ENCODE peak calls at places on chromosomes 3 and 15, in nine cellular contexts. Q, Y, E, X, M, O, S, K and G are unnamed samples.

GRCh38 chr3:18510947-18511346 is 85.8 kb upstream of the SATB1 start:
- DNase-seq in K (no peak), Q (no peak), E (no peak), M (no peak), O (no peak), S (no peak), Y (no peak), X (no peak), G (no peak)

GRCh38 chr15:31389576-31389975 is 62.9 kb downstream of the KLF13 start:
- DNase-seq in E (no peak), O (no peak), Y (no peak), M (no peak), Q (no peak), X (no peak), S (no peak), K (no peak), G (no peak)

GRCh38 chr15:27884726-27885125 is 214.4 kb downstream of the OCA2 start:
- DNase-seq in K (no peak), E (no peak), Q (no peak), O (no peak), Y (no peak), S (no peak), M (no peak), X (no peak), G (no peak)

GRCh38 chr15:99090011-99090699 is 14.7 kb upstream of the SYNM start:
- DNase-seq in X (no peak), Y (no peak), O (no peak), S (no peak), Q (no peak), E (no peak), K (no peak), M (no peak), G (no peak)

GRCh38 chr15:99437315-99438221 is 128.2 kb upstream of the MEF2A start:
- DNase-seq in O (no peak), K (no peak), S (no peak), Y (peak), M (no peak), E (no peak), Q (no peak), X (no peak), G (no peak)

GRCh38 chr3:194203482-194204035 is 67.6 kb downstream of the HES1 start:
- DNase-seq in S (no peak), M (no peak), O (no peak), E (peak), K (no peak), Q (no peak), X (no peak), Y (no peak), G (peak)

GRCh38 chr3:98702166-98702565 is 61.0 kb upstream of the ST3GAL6 start:
- DNase-seq in E (no peak), Y (peak), K (no peak), S (peak), M (no peak), Q (no peak), X (no peak), O (no peak), G (peak)

GRCh38 chr3:89072671-89073070 is 34.8 kb upstream of the EPHA3 start:
- DNase-seq in O (no peak), K (no peak), Y (no peak), S (no peak), M (no peak), E (no peak), X (no peak), Q (no peak), G (no peak)

GRCh38 chr3:169923189-169923588 is 11.8 kb downstream of the SAMD7 start:
- DNase-seq in E (no peak), S (peak), M (no peak), Q (no peak), Y (no peak), X (peak), K (peak), O (peak), G (no peak)

GRCh38 chr3:133269393-133269792 is 130.5 kb upstream of the BFSP2 start:
- DNase-seq in E (no peak), S (no peak), Y (no peak), X (no peak), Q (no peak), O (no peak), M (no peak), K (no peak), G (no peak)

GRCh38 chr3:175988401-175988800 is 1129.3 kb downstream of the NAALADL2 start:
- DNase-seq in X (no peak), K (no peak), S (no peak), M (no peak), Y (peak), O (no peak), Q (no peak), E (no peak), G (no peak)

GRCh38 chr3:35200056-35200455 is 439.3 kb upstream of the ARPP21 start:
- DNase-seq in E (peak), X (no peak), Y (no peak), S (no peak), Q (no peak), K (no peak), O (peak), M (peak), G (peak)

GRCh38 chr15:65041787-65042186 is 3.4 kb upstream of the SLC51B start:
- DNase-seq in E (no peak), M (no peak), K (no peak), X (no peak), Y (no peak), S (no peak), O (no peak), Q (no peak), G (no peak)

GRCh38 chr3:42831321-42831713 is 22.1 kb downstream of the ACKR2 start:
- DNase-seq in K (peak), O (no peak), E (peak), M (peak), S (peak), Y (peak), Q (no peak), X (peak), G (peak)

GRCh38 chr3:197578376-197578775 is 22.6 kb upstream of the BDH1 start:
- DNase-seq in X (no peak), Q (no peak), M (no peak), Y (no peak), E (no peak), O (no peak), S (no peak), K (no peak), G (no peak)

GRCh38 chr15:64010719-64011118 is 35.6 kb downstream of the DAPK2 start:
- DNase-seq in M (peak), X (peak), Y (peak), O (peak), S (peak), E (peak), K (peak), Q (no peak), G (peak)

GRCh38 chr3:99895706-99896441 is 78.2 kb downstream of the CMSS1 start:
- DNase-seq in Y (peak), Q (no peak), M (peak), K (peak), S (peak), X (peak), E (peak), O (peak), G (peak)

GRCh38 chr15:64045774-64046346 is 425 bp downstream of the DAPK2 start:
- DNase-seq in M (no peak), X (no peak), Q (no peak), S (no peak), K (no peak), E (no peak), Y (no peak), O (no peak), G (peak)

GRCh38 chr3:132279030-132279429 is 38.2 kb upstream of the ACP3 start:
- DNase-seq in Q (no peak), S (no peak), K (no peak), M (no peak), E (no peak), X (no peak), Y (peak), O (no peak), G (no peak)

GRCh38 chr15:60798821-60799220 is 319.9 kb upstream of the ICE2 start:
- DNase-seq in Y (peak), M (peak), E (no peak), Q (no peak), S (peak), X (no peak), K (peak), O (peak), G (peak)

GRCh38 chr15:48963524-48964113 is at the start of gene SHC4:
- DNase-seq in M (peak), Y (peak), E (no peak), S (peak), Q (no peak), K (peak), X (peak), O (peak), G (peak)

GRCh38 chr15:44810237-44810636 is 73.9 kb downstream of the TRIM69 start:
- DNase-seq in E (no peak), K (no peak), Y (no peak), M (no peak), X (no peak), O (no peak), Q (no peak), S (no peak), G (no peak)

GRCh38 chr3:12370758-12371157 is 81.9 kb downstream of the PPARG start:
- DNase-seq in M (no peak), Y (peak), Q (no peak), E (no peak), X (peak), K (peak), O (peak), S (peak), G (no peak)

GRCh38 chr3:50316657-50317242 is 5.8 kb downstream of the HYAL2 start:
- DNase-seq in O (peak), E (no peak), M (no peak), Y (no peak), K (no peak), Q (no peak), S (no peak), X (no peak), G (peak)

GRCh38 chr3:146306024-146306423 is 55.1 kb upstream of the PLSCR4 start:
- DNase-seq in Q (no peak), X (no peak), K (no peak), O (no peak), S (no peak), E (no peak), M (no peak), Y (no peak), G (no peak)

GRCh38 chr3:126130081-126130855 is 46.3 kb upstream of the SLC41A3 start:
- DNase-seq in Y (no peak), K (no peak), E (peak), M (no peak), X (no peak), O (no peak), S (no peak), Q (no peak), G (no peak)

GRCh38 chr15:28023933-28024888 is 74.9 kb downstream of the OCA2 start:
- DNase-seq in S (no peak), K (no peak), M (no peak), X (no peak), O (no peak), Q (no peak), Y (no peak), E (peak), G (no peak)

GRCh38 chr15:99106417-99107220 is 1.7 kb downstream of the SYNM start:
- DNase-seq in Y (no peak), E (no peak), Q (no peak), S (peak), X (no peak), K (peak), M (peak), O (no peak), G (no peak)

GRCh38 chr15:74750759-74751158 is 2.1 kb downstream of the CYP1A2 start:
- DNase-seq in K (no peak), S (no peak), Y (no peak), O (no peak), X (no peak), Q (no peak), M (no peak), E (no peak), G (no peak)

GRCh38 chr15:34266751-34267150 is 41.9 kb downstream of the EMC4 start:
- DNase-seq in Y (no peak), M (no peak), O (no peak), E (no peak), Q (no peak), K (no peak), X (no peak), S (no peak), G (no peak)

GRCh38 chr3:113575191-113575590 is 42.8 kb downstream of the SIDT1 start:
- DNase-seq in Y (no peak), Q (no peak), X (no peak), K (no peak), E (no peak), M (no peak), O (no peak), S (no peak), G (no peak)

DNA sequence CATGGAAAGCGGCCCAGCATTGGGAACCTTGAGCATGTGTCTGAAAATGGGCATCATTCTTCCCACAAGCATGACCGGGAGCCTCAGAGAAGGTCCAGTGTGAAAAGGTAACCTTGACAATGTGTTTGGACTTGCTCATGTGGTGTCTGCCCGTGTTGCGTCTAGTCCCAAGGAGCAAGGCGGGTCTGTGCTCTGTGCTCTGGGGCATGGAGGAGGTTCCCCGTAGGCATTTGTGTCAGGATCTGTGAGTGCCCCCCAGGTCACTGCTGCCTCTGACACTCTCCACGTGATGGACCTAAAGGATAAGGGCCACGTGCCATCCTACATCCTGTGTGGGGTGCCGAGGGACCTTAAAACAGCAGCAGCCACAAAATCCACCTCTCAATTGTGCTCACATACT is 44.9 kb downstream of the CHDH start:
- DNase-seq in M (no peak), E (no peak), Q (no peak), Y (no peak), O (no peak), S (no peak), X (no peak), K (no peak), G (no peak)
- H3K4me3 ChIP-seq in M (no peak), E (no peak), Q (no peak), Y (no peak), O (no peak), S (no peak), X (no peak), K (no peak), G (no peak)

GRCh38 chr15:70492240-70493177 is 270.8 kb downstream of the UACA start:
- DNase-seq in E (peak), X (no peak), S (peak), Y (peak), Q (no peak), O (peak), K (peak), M (peak), G (peak)

GRCh38 chr15:70493376-70493775 is 270.0 kb downstream of the UACA start:
- DNase-seq in X (no peak), Y (no peak), O (no peak), K (no peak), S (no peak), E (no peak), Q (no peak), M (no peak), G (no peak)

GRCh38 chr15:70494529-70494860 is 268.9 kb downstream of the UACA start:
- DNase-seq in X (no peak), E (no peak), O (no peak), S (no peak), K (no peak), M (no peak), Y (no peak), Q (no peak), G (no peak)

GRCh38 chr15:70494861-70495571 is 268.3 kb downstream of the UACA start:
- DNase-seq in X (no peak), E (no peak), O (peak), M (peak), K (peak), Q (no peak), S (peak), Y (peak), G (peak)

DNA sequence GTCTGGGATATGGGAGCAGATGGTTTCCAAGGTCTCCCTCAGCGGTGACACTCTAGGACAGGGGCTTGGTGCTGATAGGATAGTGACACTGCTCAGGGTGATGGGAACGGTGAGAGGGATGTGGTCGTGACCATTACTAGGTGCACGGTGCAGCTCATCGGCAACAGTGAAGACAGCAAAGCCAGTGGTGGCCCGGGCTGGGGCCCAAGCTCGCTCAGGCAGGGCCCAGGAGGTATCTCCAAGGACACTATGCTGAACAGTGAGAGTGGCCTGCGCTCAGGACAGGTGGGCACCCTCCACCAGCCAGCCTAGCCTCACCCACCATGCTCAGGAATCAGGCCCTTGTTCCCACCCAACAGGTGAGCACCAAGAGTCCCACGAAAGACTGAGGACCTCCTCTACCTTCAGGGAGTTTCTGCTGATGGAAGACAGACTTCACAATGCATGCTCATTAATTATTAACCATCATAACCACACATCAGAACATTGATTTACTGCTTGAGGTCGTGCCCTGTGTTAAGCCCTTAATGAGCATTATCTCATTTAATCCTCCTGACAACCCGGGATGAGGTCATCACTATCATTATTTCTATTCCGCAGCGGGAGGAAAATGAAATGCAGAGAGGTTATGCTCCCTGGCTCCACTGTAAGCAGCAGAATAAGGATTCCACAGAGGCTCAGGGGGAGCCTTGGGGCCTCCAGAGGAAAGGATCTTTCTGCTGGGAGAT is 269.4 kb downstream of the UACA start:
- DNase-seq in Y (peak), Q (no peak), E (no peak), O (peak), M (no peak), X (no peak), S (no peak), K (no peak), G (peak)
- H3K4me3 ChIP-seq in Y (no peak), Q (no peak), E (no peak), O (no peak), M (no peak), X (no peak), S (no peak), K (no peak), G (no peak)

GRCh38 chr15:66706225-66706732 is 4.2 kb downstream of the SMAD6 start:
- DNase-seq in M (no peak), Y (peak), X (no peak), S (peak), E (no peak), O (no peak), K (peak), Q (no peak), G (no peak)
- H3K4me3 ChIP-seq in M (no peak), Y (peak), X (peak), S (peak), E (no peak), O (no peak), K (peak), Q (peak), G (no peak)

DNA sequence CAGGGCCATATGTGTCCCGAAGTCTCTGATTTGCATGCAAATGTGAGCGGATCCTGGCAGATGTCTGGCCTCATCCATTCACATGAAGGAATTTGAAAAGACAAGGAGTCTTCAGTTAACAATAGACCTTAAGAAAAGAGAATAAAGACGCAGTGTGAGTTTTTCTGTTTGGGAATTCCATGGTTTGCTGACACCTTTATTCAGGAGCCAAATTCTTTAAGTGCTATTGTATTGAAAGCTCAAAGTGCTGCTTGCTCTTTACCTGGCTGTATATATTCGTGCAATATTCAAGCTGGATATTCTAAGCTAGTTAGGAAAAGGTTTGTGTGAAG is 2.2 kb downstream of the LRRN1 start:
- DNase-seq in K (no peak), X (no peak), M (no peak), S (no peak), O (no peak), Q (no peak), Y (no peak), E (no peak), G (no peak)
- H3K4me3 ChIP-seq in K (no peak), X (no peak), M (no peak), S (no peak), O (peak), Q (peak), Y (no peak), E (no peak), G (no peak)

DNA sequence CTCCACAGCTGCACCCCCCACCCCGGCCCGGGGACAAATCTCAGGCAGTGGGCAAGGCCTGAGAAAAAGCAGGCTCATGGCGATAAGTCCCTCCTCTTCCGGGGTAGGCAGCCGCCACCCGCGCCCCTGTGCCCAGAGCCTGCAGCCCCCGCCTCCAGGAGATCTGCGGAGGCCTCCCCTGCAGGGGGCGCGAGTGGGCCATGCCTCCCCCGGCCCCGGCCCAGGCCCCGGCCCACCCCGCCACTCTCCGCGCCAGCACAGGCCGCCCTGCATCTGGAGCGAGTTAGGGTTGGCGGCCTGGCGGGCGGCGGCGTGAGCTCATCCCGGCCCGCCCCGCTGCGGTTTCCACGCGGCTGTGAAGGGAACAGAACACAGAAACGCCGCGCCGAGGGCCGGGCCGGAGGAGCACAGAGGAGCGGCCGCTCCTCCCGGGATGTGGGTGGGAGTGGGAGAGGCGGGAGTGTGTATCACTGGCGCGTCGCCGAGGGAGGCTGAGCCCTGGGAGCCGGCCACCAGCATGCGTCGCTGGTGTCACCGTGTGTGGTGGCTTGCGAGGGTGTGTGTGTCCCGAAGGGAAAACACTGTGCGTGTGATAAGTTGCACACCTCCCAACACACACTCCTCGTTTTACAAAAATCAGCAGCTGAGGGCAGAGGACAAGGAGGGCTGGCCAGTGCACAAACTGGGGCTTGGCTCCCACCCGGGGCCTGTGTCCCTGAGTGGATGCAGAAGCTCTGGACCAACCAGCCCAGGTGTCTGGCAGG is 17.2 kb downstream of the MYL3 start:
- DNase-seq in M (peak), O (peak), Q (peak), Y (peak), S (peak), K (peak), X (no peak), E (peak), G (peak)
- H3K4me3 ChIP-seq in M (peak), O (peak), Q (peak), Y (peak), S (peak), K (peak), X (peak), E (peak), G (peak)

DNA sequence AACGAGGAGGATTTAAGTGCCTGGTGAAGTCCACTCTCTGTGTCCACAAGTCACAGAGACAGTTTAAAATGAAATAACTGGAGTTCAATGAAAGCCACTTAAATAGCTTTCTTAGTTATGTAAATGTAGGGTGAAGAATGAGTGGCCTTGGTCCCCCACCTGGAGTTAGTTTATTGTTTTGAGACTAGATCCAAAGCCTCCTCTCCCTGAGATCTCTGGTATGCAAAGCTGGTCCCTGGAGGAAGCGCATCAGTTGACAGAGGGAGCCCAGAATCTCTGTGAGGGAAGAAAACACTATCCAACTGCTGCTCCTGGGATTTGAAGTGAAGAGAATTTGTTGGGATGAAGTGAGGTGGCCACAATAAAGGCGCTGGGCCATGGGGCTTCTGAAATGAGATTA is 40.5 kb downstream of the EXOG start:
- DNase-seq in Q (no peak), S (no peak), E (no peak), M (no peak), X (no peak), K (no peak), O (no peak), Y (no peak), G (no peak)
- H3K4me3 ChIP-seq in Q (no peak), S (no peak), E (no peak), M (no peak), X (no peak), K (no peak), O (no peak), Y (no peak), G (no peak)